ENCODE peak calls at places on chromosome 16, in four cellular contexts. H is sigmoid colon, U is breast epithelium, B is Panc1. X is an unnamed sample.
A peak's percentile ranks its signal among the peaks of the same experiment; 100 is the strongest.

GRCh38 chr16:3015865-3016521 is 2.0 kb downstream of the CLDN6 start:
- DNase-seq in H (no peak), U (no peak), B (no peak), X (no peak)

GRCh38 chr16:57538235-57538711 is 1.9 kb upstream of the CCDC102A start:
- DNase-seq in H (no peak), U (peak; percentile 15), B (no peak), X (no peak)

GRCh38 chr16:1932050-1933028 is 10.7 kb downstream of the MSRB1 start:
- DNase-seq in H (no peak), U (no peak), B (no peak), X (no peak)

GRCh38 chr16:69118468-69118867 is 13.0 kb downstream of the HAS3 start:
- DNase-seq in H (no peak), U (no peak), B (no peak), X (no peak)

GRCh38 chr16:81705261-81705660 is 73.8 kb upstream of the PLCG2 start:
- DNase-seq in H (no peak), U (no peak), B (no peak), X (no peak)

GRCh38 chr16:50862818-50863672 is 121.2 kb downstream of the CYLD start:
- DNase-seq in H (no peak), U (no peak), B (no peak), X (no peak)

GRCh38 chr16:11474617-11475291 is 112.0 kb downstream of the LITAF start:
- DNase-seq in H (no peak), U (no peak), B (no peak), X (no peak)

GRCh38 chr16:23691483-23692189 is 12.9 kb downstream of the PLK1 start:
- DNase-seq in H (no peak), U (no peak), B (no peak), X (no peak)

GRCh38 chr16:8697965-8698364 is 23.5 kb downstream of the ABAT start:
- DNase-seq in H (no peak), U (no peak), B (no peak), X (no peak)

GRCh38 chr16:46621902-46622676 is 910 bp upstream of the SHCBP1 start:
- DNase-seq in H (no peak), U (no peak), B (no peak), X (no peak)

GRCh38 chr16:4053663-4054479 is 62.4 kb downstream of the ADCY9 start:
- DNase-seq in H (peak; percentile 85), U (peak; percentile 86), B (peak; percentile 18), X (peak; percentile 68)

DNA sequence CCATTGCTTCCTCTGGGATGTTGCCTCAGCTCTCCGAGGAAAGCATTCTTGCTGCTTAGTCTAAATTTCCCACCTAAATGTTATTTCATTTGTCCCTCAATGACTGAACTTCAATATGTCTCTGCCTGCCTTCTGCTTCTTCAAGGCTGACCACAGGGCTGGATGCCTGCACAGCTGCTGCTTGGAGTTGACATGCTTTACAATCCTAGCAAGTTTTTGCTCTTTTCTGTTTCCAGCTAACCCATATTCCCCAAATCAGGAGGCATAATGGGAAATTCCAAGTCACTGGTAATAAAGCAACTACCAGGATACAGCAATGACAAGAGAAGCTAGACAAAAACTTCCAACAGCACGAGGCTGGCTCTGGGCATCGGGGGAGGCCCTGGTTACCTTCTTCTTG is 48.9 kb downstream of the GTF3C1 start:
- DNase-seq in H (no peak), U (no peak), B (no peak), X (no peak)
- TF ChIP-seq POLR2AphosphoS5 in H (no peak), U (no peak), B (no peak), X (no peak)

GRCh38 chr16:85819711-85820110 is 20.2 kb downstream of the COX4I1 start:
- DNase-seq in H (peak; percentile 64), U (no peak), B (no peak), X (no peak)
- TF ChIP-seq CTCF in H (no peak), U (no peak), B (no peak), X (no peak)

GRCh38 chr16:25257504-25257955 is at the start of gene ZKSCAN2:
- DNase-seq in H (peak; percentile 95), U (peak; percentile 86), B (peak; percentile 20), X (peak; percentile 91)
- TF ChIP-seq POLR2AphosphoS5 in H (peak; percentile 68), U (peak; percentile 89), B (peak; percentile 89), X (no peak)

DNA sequence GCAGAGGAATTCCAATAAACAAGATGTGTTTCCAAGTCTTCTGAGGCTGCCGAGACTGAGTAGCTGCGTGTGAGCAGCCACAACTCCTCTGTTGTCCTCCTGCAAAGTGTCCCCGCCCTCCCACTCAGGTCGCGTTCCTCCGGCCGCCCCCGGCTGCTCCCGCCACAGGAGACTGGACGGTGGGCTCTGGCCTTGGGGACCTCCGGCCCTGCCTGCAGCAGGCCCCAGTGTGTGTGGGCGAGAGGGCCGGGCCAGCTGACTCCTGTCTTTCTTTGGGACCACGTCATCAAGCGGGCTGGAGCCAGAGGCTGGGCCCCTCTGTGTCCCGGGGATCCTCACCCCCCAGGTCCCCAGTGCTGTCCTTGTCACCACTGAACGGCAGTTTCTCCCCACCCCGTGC is 175.3 kb downstream of the NPIPB11 start:
- DNase-seq in H (peak; percentile 67), U (peak; percentile 16), B (no peak), X (no peak)
- TF ChIP-seq CTCF in H (no peak), U (no peak), B (no peak), X (no peak)

DNA sequence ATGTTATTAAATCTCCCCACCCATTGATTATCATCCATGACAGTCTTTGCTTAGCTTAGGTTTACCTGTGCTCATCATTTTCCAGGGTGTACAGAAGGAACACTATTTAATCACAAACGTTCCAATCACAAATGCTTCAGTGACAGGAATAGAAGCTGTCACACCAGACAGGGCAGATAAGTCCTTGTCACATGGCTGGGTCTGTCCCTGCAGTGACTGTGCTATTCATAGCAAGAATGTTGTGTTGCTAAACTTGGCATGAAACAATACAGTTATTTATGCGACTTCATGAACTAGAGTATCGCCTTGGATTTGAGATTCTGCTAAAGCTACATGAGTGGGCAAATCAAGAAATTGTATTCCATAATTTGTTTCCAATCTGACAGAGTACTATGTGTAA is 108.4 kb downstream of the CDH13 start:
- DNase-seq in H (no peak), U (no peak), B (no peak), X (no peak)
- TF ChIP-seq POLR2AphosphoS5 in H (no peak), U (no peak), B (no peak), X (no peak)

DNA sequence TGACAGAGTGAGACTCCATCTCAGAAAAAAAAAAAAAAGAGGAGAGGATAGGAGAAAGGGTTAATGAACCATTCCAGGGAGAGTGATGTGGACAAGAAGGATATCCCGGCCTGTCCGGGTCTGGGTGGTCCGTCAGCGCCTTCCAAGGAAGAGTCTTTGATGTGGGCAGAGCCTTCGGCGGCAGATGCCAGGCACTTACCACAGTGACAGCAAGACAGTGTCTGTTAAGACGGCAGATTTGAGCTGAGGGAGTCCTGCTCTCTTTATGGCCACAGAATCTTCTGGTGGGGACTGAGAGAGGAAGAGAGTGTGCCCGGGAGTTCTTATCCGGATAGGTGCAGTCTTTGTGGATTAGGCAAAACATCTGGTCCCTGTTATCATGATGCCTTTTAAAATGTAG is 95.2 kb downstream of the ZDHHC7 start:
- DNase-seq in H (no peak), U (no peak), B (no peak), X (no peak)
- TF ChIP-seq CTCF in H (no peak), U (no peak), B (no peak), X (no peak)

GRCh38 chr16:49856741-49857330 is 924 bp upstream of the ZNF423 start:
- DNase-seq in H (peak; percentile 91), U (peak; percentile 57), B (no peak), X (peak; percentile 69)
- TF ChIP-seq POLR2AphosphoS5 in H (peak; percentile 29), U (no peak), B (no peak), X (no peak)

GRCh38 chr16:88349153-88349902 is 33.4 kb upstream of the ZNF469 start:
- DNase-seq in H (peak; percentile 47), U (no peak), B (no peak), X (no peak)

GRCh38 chr16:88349903-88350900 is 32.6 kb upstream of the ZNF469 start:
- DNase-seq in H (peak; percentile 34), U (no peak), B (no peak), X (no peak)

GRCh38 chr16:88346680-88347505 is 35.9 kb upstream of the ZNF469 start:
- DNase-seq in H (no peak), U (no peak), B (no peak), X (no peak)

GRCh38 chr16:88347656-88348376 is 34.9 kb upstream of the ZNF469 start:
- DNase-seq in H (peak; percentile 44), U (no peak), B (no peak), X (no peak)

DNA sequence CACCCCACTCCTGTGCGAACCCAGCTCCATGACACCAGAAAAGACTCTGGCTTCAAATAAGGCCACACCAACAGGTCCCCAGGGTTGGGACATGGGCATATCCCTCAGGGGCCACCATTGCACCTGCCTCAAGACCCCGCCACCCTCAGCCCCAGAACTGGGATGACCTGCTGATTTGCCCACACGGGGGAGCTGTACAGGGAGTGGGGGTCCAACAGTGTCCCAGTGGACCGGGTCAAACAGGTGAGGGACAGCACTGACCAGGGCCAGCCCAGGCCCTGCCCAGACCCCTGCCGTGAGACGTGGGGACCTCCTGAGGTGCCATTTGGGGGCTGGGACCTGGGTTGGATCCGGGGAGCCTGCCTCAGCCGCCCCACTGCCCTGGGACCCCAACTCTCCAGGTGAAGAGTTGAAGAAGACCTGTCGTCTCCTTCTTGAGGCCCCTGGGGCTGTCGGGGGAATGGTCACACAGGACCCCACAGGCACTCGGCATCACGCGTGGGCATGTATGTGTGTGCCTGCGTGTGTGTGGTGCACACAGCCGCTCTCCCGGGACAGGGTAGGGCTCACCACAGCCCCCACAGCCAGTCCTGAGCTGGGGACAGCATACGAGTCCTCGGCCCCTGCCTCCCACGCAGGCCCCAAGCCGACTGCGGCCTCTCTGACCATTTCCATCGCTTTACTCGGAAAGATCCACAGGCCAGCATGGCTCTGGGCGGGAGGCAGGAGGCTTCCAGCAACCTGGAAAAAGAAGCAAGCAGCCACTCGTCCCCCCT is 34.2 kb upstream of the ZNF469 start:
- DNase-seq in H (peak; percentile 57), U (no peak), B (no peak), X (no peak)
- TF ChIP-seq CTCF in H (no peak), U (no peak), B (no peak), X (no peak)

X was measured in prostate gland.